ENCODE peak calls at places on chromosomes 13 and 19, in four cellular contexts. V is naive B cell; Q is effector CD4-positive, alpha-beta T cell; W is RWPE1. U is an unnamed sample.

GRCh38 chr13:98890186-98890585 is 87.7 kb downstream of the DOCK9 start:
- DNase-seq in V (no peak), Q (no peak), W (peak), U (no peak)

GRCh38 chr13:109155301-109155761 is 525.9 kb downstream of the MYO16 start:
- DNase-seq in V (no peak), Q (no peak), W (peak), U (no peak)

GRCh38 chr13:22039961-22040360 is 369.1 kb downstream of the FGF9 start:
- DNase-seq in V (no peak), Q (no peak), W (no peak), U (no peak)

GRCh38 chr19:8515317-8515716 is 1.4 kb upstream of the ZNF414 start:
- DNase-seq in V (no peak), Q (peak), W (no peak), U (peak)

GRCh38 chr13:50521750-50522149 is 321.7 kb downstream of the DLEU7 start:
- DNase-seq in V (no peak), Q (no peak), W (no peak), U (no peak)

GRCh38 chr19:49212302-49212701 is 54.7 kb downstream of the TRPM4 start:
- DNase-seq in V (no peak), Q (no peak), W (peak), U (no peak)

GRCh38 chr19:15283141-15283885 is 49.0 kb downstream of the BRD4 start:
- DNase-seq in V (no peak), Q (no peak), W (no peak), U (no peak)

GRCh38 chr19:10836478-10837325 is 690 bp upstream of the TMED1 start:
- DNase-seq in V (no peak), Q (peak), W (peak), U (peak)

GRCh38 chr13:107124129-107124718 is 556.3 kb upstream of the ARGLU1 start:
- DNase-seq in V (no peak), Q (no peak), W (peak), U (peak)

GRCh38 chr19:8085606-8086464 is 33.3 kb downstream of the CCL25 start:
- DNase-seq in V (no peak), Q (no peak), W (peak), U (no peak)

GRCh38 chr13:75299206-75299605 is 182.8 kb downstream of the TBC1D4 start:
- DNase-seq in V (no peak), Q (no peak), W (no peak), U (no peak)

GRCh38 chr13:44230736-44231135 is 142.9 kb upstream of the SERP2 start:
- DNase-seq in V (no peak), Q (no peak), W (no peak), U (no peak)

GRCh38 chr13:49858183-49858856 is 65.8 kb upstream of the KPNA3 start:
- DNase-seq in V (no peak), Q (no peak), W (peak), U (no peak)

GRCh38 chr19:47229674-47230121 is 1.3 kb downstream of the BBC3 start:
- DNase-seq in V (no peak), Q (no peak), W (no peak), U (no peak)

GRCh38 chr19:15463865-15464371 is 426 bp downstream of the RASAL3 start:
- DNase-seq in V (peak), Q (peak), W (no peak), U (peak)

GRCh38 chr19:35414442-35414841 is 33.6 kb upstream of the FFAR2 start:
- DNase-seq in V (no peak), Q (no peak), W (no peak), U (no peak)

GRCh38 chr19:30162718-30163117 is 209.5 kb upstream of the ZNF536 start:
- DNase-seq in V (no peak), Q (no peak), W (no peak), U (no peak)

GRCh38 chr13:107367258-107367657 is 799.3 kb upstream of the ARGLU1 start:
- DNase-seq in V (no peak), Q (no peak), W (no peak), U (no peak)

GRCh38 chr13:38166121-38166520 is 183.5 kb upstream of the UFM1 start:
- DNase-seq in V (no peak), Q (no peak), W (no peak), U (no peak)

GRCh38 chr13:28532226-28533048 is 37.5 kb upstream of the FLT1 start:
- DNase-seq in V (peak), Q (no peak), W (no peak), U (no peak)

GRCh38 chr19:5128251-5128931 is 159.5 kb downstream of the KDM4B start:
- DNase-seq in V (no peak), Q (no peak), W (no peak), U (no peak)

GRCh38 chr13:33153421-33154381 is 131.9 kb downstream of the STARD13 start:
- DNase-seq in V (no peak), Q (no peak), W (no peak), U (no peak)

GRCh38 chr19:28319208-28319607 is 893.7 kb downstream of the UQCRFS1 start:
- DNase-seq in V (no peak), Q (no peak), W (no peak), U (no peak)

GRCh38 chr19:38543286-38543806 is 74.4 kb downstream of the MAP4K1 start:
- DNase-seq in V (no peak), Q (no peak), W (no peak), U (no peak)

GRCh38 chr19:21850636-21851255 is 14.8 kb upstream of the ZNF43 start:
- DNase-seq in V (no peak), Q (no peak), W (no peak), U (no peak)

GRCh38 chr19:43564800-43565199 is 10.5 kb downstream of the XRCC1 start:
- DNase-seq in V (no peak), Q (no peak), W (no peak), U (no peak)

U was measured in AML-193.